ENCODE peak calls at places on chromosomes 7 and 10, in six cellular contexts. K is IMR-90; I is ascending aorta; Q is naive thymus-derived CD4-positive, alpha-beta T cell; L is cardiac fibroblast; B is dorsolateral prefrontal cortex. D is an unnamed sample.

GRCh38 chr10:77906863-77907861 is 19.4 kb downstream of the DLG5 start:
- DNase-seq in K (no peak), I (no peak), Q (no peak), L (no peak), B (no peak), D (no peak)

GRCh38 chr7:196778-197321 is 4.5 kb downstream of the FAM20C start:
- DNase-seq in K (no peak), I (no peak), Q (no peak), L (no peak), B (no peak), D (no peak)

GRCh38 chr7:105691692-105692564 is 110.6 kb upstream of the EFCAB10 start:
- DNase-seq in K (peak), I (peak), Q (peak), L (peak), B (no peak), D (no peak)

GRCh38 chr7:70698219-70698832 is 433.6 kb upstream of the GALNT17 start:
- DNase-seq in K (peak), I (no peak), Q (peak), L (peak), B (no peak), D (peak)

GRCh38 chr10:72085166-72085565 is 3.2 kb downstream of the SPOCK2 start:
- DNase-seq in K (no peak), I (no peak), Q (no peak), L (no peak), B (no peak), D (no peak)

GRCh38 chr7:88664630-88665233 is 94.8 kb upstream of the ZNF804B start:
- DNase-seq in K (no peak), I (no peak), Q (no peak), L (peak), B (no peak), D (no peak)

GRCh38 chr7:12199363-12199762 is 11.7 kb upstream of the TMEM106B start:
- DNase-seq in K (peak), I (no peak), Q (no peak), L (no peak), B (no peak), D (no peak)

GRCh38 chr7:133275441-133276105 is 22.7 kb downstream of the EXOC4 start:
- DNase-seq in K (no peak), I (no peak), Q (no peak), L (peak), B (no peak), D (no peak)

GRCh38 chr7:50196719-50197118 is 103.7 kb upstream of the ZPBP start:
- DNase-seq in K (no peak), I (no peak), Q (no peak), L (no peak), B (no peak), D (no peak)

GRCh38 chr10:22620140-22620857 is 94.1 kb downstream of the PIP4K2A start:
- DNase-seq in K (peak), I (no peak), Q (no peak), L (peak), B (peak), D (no peak)

GRCh38 chr10:103912759-103913158 is 5.2 kb downstream of the STN1 start:
- DNase-seq in K (no peak), I (no peak), Q (no peak), L (no peak), B (no peak), D (no peak)

GRCh38 chr7:81685263-81685868 is 84.5 kb downstream of the HGF start:
- DNase-seq in K (peak), I (no peak), Q (no peak), L (peak), B (no peak), D (no peak)
- H3K4me3 ChIP-seq in K (no peak), I (no peak), Q (no peak), L (no peak), B (no peak), D (no peak)

GRCh38 chr7:47482013-47482761 is 99.7 kb downstream of the TNS3 start:
- DNase-seq in K (peak), I (peak), Q (no peak), L (peak), B (no peak), D (no peak)
- H3K4me3 ChIP-seq in K (no peak), I (peak), Q (no peak), L (no peak), B (no peak), D (no peak)

GRCh38 chr10:101782811-101783735 is at the start of gene NPM3:
- DNase-seq in K (peak), I (peak), Q (peak), L (peak), B (peak), D (peak)

GRCh38 chr10:101780187-101780817 is 2.9 kb downstream of the NPM3 start:
- DNase-seq in K (no peak), I (no peak), Q (no peak), L (no peak), B (no peak), D (no peak)

GRCh38 chr10:101781984-101782810 is 1.0 kb downstream of the NPM3 start:
- DNase-seq in K (no peak), I (no peak), Q (no peak), L (no peak), B (no peak), D (no peak)

GRCh38 chr10:101780818-101781654 is 2.2 kb downstream of the NPM3 start:
- DNase-seq in K (peak), I (no peak), Q (peak), L (peak), B (peak), D (peak)

DNA sequence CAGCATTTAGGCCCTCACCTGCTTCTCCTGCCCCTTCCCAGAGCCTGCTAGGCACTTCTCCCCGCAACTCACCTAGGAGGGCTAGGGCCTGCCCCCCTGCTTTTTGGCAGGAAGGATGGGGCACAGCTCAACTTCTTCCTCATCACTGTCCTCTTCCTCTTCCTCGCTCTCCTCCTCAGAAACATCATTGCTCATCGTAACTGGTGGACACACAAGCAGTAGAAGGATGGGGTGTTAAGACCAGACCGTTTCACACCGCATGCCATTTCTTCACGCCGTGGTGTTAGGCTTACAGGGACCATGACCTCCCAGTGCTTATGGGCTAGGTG is 1.6 kb downstream of the NPM3 start:
- DNase-seq in K (no peak), I (no peak), Q (no peak), L (no peak), B (no peak), D (no peak)
- H3K4me3 ChIP-seq in K (no peak), I (no peak), Q (no peak), L (no peak), B (no peak), D (peak)

DNA sequence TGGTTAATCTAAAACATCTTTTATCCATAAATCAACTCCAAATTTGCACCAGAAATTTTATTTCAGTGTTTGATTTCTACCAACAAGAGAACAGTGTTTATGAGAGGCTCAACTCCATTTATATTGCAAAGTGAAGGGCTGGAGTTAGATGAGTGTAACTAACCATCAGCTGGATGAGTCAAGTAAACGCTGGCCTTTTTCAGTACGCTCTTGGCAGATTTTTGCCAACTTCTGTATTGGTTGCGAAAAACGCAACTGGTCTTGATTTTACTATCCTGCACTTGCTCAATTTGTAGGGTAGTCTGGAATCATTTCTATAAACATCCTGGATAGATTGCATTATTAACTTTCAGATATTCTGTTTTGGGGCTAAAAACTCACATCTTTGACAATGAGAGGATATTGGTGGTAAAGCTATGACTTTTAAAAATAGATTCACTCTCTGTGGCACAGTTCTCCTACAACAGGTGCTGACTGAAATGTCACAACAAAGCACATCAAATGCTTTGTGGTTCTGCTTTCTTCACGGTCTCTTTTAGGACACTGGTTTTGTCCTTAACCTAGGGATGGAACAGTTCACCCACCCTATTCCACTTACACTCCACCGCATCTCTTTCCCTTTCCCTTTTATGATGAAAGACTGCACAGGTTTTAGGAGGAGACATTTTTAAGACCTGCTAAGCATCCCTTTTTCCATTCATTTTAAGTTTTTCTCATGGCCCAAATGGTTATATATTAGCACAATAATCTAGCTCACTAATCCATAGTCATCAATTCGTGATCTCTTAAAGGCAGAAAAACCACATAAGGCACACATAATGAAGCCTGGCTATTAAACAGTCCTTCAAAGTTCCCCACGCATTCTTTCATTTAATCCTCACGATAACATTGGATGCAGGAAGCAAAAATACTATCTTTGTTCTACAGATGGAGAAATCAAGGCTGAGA is 12.8 kb downstream of the CACNA2D1 start:
- DNase-seq in K (peak), I (no peak), Q (no peak), L (peak), B (no peak), D (no peak)
- H3K4me3 ChIP-seq in K (no peak), I (no peak), Q (no peak), L (no peak), B (no peak), D (no peak)

GRCh38 chr10:35592421-35592820 is 12.7 kb upstream of the GJD4 start:
- DNase-seq in K (no peak), I (no peak), Q (no peak), L (no peak), B (no peak), D (no peak)

GRCh38 chr10:35595106-35595505 is 10.0 kb upstream of the GJD4 start:
- DNase-seq in K (no peak), I (no peak), Q (no peak), L (no peak), B (no peak), D (no peak)

GRCh38 chr10:35598379-35598778 is 6.8 kb upstream of the GJD4 start:
- DNase-seq in K (no peak), I (no peak), Q (no peak), L (peak), B (no peak), D (no peak)

GRCh38 chr10:35588836-35589235 is 16.3 kb upstream of the GJD4 start:
- DNase-seq in K (no peak), I (no peak), Q (no peak), L (no peak), B (no peak), D (no peak)

DNA sequence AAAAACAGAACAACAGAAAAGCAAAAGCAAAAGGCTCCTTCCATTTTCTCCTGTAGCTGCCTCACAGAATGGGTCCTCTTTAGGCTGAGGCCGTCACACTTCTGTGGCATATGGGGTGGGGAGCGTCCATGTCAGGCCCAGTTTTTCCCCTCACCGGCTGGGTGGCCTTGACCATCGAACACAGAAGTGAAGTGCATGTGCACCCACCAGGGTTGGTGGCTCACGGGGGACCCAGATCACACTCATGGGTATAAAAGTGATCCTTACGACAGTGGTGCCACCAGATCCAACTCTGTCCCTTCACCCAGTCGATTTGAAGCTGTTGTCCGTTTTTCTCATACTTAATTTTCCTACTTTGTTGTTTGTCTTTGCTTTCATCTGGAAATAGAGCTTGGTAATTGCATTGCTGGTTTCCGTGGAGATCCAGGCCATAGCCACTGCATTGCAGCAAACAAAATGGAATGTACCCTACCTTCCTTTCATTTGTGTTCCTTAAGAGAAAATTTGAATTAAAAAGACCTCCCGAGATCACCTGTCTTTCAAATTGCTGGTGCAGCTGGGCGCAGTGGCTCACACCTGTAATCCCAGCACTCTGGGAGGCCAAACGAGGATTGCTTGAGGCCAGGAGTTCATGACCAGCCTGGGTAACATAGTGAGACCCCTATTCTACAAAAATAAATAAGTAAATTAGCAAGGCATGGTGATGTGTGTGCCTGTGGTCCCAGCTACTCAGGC is 10.9 kb upstream of the GJD4 start:
- DNase-seq in K (no peak), I (no peak), Q (no peak), L (no peak), B (no peak), D (no peak)
- H3K4me3 ChIP-seq in K (no peak), I (no peak), Q (no peak), L (no peak), B (no peak), D (no peak)

DNA sequence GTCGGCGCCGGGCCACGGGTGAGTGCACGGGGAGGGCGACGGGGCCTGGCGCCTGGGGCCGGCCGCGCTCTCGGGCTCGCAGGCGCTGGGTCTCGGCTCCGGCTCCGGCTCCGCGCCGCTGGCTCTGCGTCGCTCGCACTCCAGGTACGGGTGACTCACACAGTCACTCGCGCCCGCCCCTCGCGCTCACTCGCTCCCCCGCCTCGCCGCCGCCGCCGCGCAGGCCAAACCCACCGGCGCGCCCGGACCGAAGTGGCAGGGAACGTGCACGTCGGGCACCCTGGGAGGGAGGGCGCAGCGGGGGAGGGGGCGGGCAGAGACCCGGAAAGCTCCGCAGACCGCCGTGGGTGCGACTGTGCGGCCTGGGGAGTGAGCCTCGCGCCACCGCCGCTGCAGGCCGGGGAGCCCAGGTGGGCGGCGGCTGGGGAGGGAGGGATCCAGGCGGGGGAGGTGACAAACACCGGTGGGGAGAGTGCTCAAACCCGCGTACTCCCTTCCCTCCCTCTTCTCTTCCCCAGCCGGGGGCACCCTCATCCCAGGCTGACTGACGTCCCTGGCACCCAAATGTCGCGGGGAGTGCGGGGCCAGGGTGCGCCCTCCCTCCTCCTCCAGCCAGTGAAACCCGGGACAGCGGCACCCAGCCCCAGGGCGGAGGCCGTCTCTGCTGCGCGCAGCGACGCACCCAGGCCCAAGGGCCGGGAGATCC is 277.0 kb upstream of the NEBL start:
- DNase-seq in K (no peak), I (no peak), Q (no peak), L (peak), B (peak), D (no peak)
- H3K4me3 ChIP-seq in K (peak), I (peak), Q (no peak), L (peak), B (peak), D (no peak)

GRCh38 chr7:22150221-22150620 is 204.5 kb upstream of the CDCA7L start:
- DNase-seq in K (peak), I (no peak), Q (no peak), L (no peak), B (no peak), D (no peak)

GRCh38 chr7:22142593-22142992 is 196.9 kb upstream of the CDCA7L start:
- DNase-seq in K (no peak), I (no peak), Q (no peak), L (no peak), B (no peak), D (no peak)

GRCh38 chr7:22147868-22148267 is 202.2 kb upstream of the CDCA7L start:
- DNase-seq in K (no peak), I (no peak), Q (no peak), L (no peak), B (no peak), D (no peak)

GRCh38 chr7:22143496-22143895 is 197.8 kb upstream of the CDCA7L start:
- DNase-seq in K (no peak), I (no peak), Q (no peak), L (no peak), B (no peak), D (no peak)

GRCh38 chr7:22147113-22147512 is 201.4 kb upstream of the CDCA7L start:
- DNase-seq in K (no peak), I (no peak), Q (peak), L (no peak), B (no peak), D (no peak)
- H3K4me3 ChIP-seq in K (peak), I (peak), Q (no peak), L (no peak), B (no peak), D (no peak)

GRCh38 chr7:151408498-151408838 is 1.4 kb downstream of the WDR86 start:
- DNase-seq in K (no peak), I (no peak), Q (no peak), L (no peak), B (no peak), D (no peak)
- H3K4me3 ChIP-seq in K (no peak), I (peak), Q (peak), L (peak), B (no peak), D (no peak)

GRCh38 chr7:78690174-78690573 is 763.3 kb downstream of the MAGI2 start:
- DNase-seq in K (peak), I (no peak), Q (no peak), L (peak), B (no peak), D (no peak)

GRCh38 chr7:78691584-78691983 is 761.9 kb downstream of the MAGI2 start:
- DNase-seq in K (no peak), I (no peak), Q (no peak), L (no peak), B (no peak), D (no peak)

DNA sequence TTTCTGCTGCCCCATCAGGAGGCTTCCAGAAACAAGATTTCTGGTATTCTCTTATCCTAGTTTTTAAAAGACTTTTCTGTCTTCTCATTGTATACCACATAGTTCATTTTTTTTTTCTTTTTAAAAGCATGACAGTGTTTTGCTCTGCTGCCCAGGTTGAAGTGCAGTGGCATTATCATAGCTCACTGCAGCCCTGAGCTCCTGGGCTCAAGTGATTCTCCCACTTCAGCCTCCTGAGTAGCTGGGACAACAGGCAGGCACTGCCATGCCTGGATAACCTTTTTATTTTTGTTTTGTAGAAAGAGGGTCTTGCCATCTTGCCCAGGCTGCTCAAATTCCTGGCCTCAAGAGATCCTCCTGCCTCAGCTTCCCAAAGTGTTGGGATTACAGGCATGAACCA is 757.6 kb downstream of the MAGI2 start:
- DNase-seq in K (no peak), I (no peak), Q (no peak), L (no peak), B (no peak), D (no peak)
- H3K4me3 ChIP-seq in K (no peak), I (no peak), Q (no peak), L (no peak), B (no peak), D (no peak)

D was measured in Jurkat, Clone E6-1.